ENCODE peak calls at places on chromosomes 13 and 19, in four cellular contexts. M, Z, E and U are unnamed samples. For H3K4me1, the result is how much of the 10 kb centered on the place peaks cover.

GRCh38 chr13:96091932-96092253 is 2.0 kb downstream of the HS6ST3 start:
- DNase-seq in M (no peak), E (no peak), Z (no peak), U (no peak)

GRCh38 chr13:71787461-71787860 is 79.5 kb downstream of the DACH1 start:
- DNase-seq in E (no peak), Z (no peak), M (no peak), U (no peak)

GRCh38 chr13:91482427-91482826 is 84.0 kb downstream of the GPC5 start:
- DNase-seq in M (no peak), Z (no peak), E (peak), U (no peak)

GRCh38 chr13:98525452-98525851 is 51.5 kb downstream of the STK24 start:
- DNase-seq in M (no peak), E (no peak), Z (no peak), U (no peak)

GRCh38 chr19:16587031-16588023 is 15.1 kb upstream of the SLC35E1 start:
- DNase-seq in E (peak), M (peak), Z (no peak), U (no peak)

GRCh38 chr13:25862156-25862555 is 189.7 kb downstream of the SHISA2 start:
- DNase-seq in E (no peak), M (no peak), Z (peak), U (no peak)

GRCh38 chr13:76904507-76904906 is 18.3 kb upstream of the KCTD12 start:
- DNase-seq in E (no peak), Z (no peak), M (no peak), U (no peak)

GRCh38 chr13:66036024-66036614 is 1194.0 kb downstream of the PCDH9 start:
- DNase-seq in M (no peak), Z (no peak), E (peak), U (peak)

GRCh38 chr13:52980695-52981094 is 47.9 kb upstream of the OLFM4 start:
- DNase-seq in Z (peak), E (no peak), M (no peak), U (no peak)

GRCh38 chr13:23656637-23657036 is 86.4 kb downstream of the TNFRSF19 start:
- DNase-seq in E (peak), M (no peak), Z (no peak), U (peak)

GRCh38 chr19:16660763-16661479 is at the start of gene TMEM38A:
- DNase-seq in Z (peak), E (no peak), M (no peak), U (no peak)

GRCh38 chr19:29084266-29084665 is 128.7 kb downstream of the UQCRFS1 start:
- DNase-seq in E (no peak), M (no peak), Z (peak), U (no peak)

GRCh38 chr13:37134411-37135041 is 29.1 kb upstream of the CSNK1A1L start:
- DNase-seq in Z (no peak), E (peak), M (no peak), U (peak)

GRCh38 chr13:51292000-51292550 is 47.4 kb upstream of the SERPINE3 start:
- DNase-seq in E (peak), M (no peak), Z (peak), U (no peak)

GRCh38 chr19:45876411-45877197 is 9.3 kb downstream of the IRF2BP1 start:
- DNase-seq in E (peak), M (no peak), Z (no peak), U (peak)

GRCh38 chr19:42683917-42684513 is 56.3 kb downstream of the PSG3 start:
- DNase-seq in M (no peak), Z (peak), E (peak), U (no peak)

GRCh38 chr13:66673401-66673800 is 556.7 kb downstream of the PCDH9 start:
- DNase-seq in M (no peak), Z (no peak), E (peak), U (no peak)

GRCh38 chr13:42702726-42703125 is 78.7 kb upstream of the FAM216B start:
- DNase-seq in E (peak), Z (no peak), M (no peak), U (no peak)

GRCh38 chr13:75443356-75443958 is 38.5 kb downstream of the TBC1D4 start:
- DNase-seq in E (no peak), Z (no peak), M (no peak), U (no peak)

GRCh38 chr13:51524846-51525566 is 59.3 kb upstream of the WDFY2 start:
- DNase-seq in E (peak), M (no peak), Z (no peak), U (no peak)

GRCh38 chr19:47768604-47769003 is 9.9 kb upstream of the SELENOW start:
- DNase-seq in E (no peak), M (no peak), Z (no peak), U (no peak)

GRCh38 chr13:31675521-31675953 is 63.8 kb upstream of the RXFP2 start:
- DNase-seq in E (peak), M (no peak), Z (no peak), U (no peak)

GRCh38 chr13:39602614-39603366 is at the start of gene LHFPL6:
- DNase-seq in Z (peak), M (no peak), E (peak), U (peak)
- TF ChIP-seq EZH2 in Z (no peak), M (no peak), E (no peak), U (no peak)

DNA sequence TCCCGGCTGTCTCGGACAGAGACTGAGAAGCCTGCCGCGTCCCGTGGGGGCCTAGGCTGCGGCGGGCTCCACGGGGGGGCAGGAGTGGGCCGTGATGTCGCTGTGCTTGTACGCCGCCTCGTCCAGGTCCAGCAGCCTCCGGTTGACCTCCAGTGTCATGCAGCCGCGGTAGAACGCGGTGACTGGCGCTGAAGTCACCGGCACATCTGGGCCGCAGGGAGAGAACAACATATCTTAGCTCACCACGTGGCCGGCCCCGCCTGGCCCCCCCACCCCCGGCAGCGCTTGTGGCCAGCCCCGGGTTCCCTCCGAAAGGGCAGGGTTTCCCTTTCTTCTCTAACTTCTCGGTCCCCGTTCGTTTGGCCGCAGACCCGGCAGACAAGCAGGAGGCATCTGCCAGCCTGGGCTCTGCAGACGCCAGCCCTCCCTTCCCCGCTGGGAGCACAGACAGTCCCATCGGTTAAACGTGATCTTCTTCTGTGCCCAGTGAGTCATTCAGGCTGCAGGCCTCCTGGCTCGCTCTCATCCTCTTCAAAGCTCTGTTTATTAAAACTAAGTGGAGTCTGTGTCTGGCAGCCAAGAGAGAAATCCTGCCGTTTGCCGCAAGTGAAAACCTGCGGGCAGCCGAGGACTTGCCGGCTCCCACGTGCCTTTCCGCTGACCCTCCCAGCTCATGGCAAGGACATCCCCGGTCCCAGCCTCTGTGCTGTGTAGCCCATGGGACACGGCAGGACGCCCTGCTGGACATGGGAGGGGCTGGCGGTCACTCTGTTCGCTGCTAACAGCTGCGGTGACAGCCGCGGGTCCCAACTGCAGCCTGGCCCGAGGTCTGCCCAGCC is 42.8 kb downstream of the GAS6 start:
- DNase-seq in Z (peak), M (peak), E (peak), U (peak)
- H3K4me1 ChIP-seq in Z (under half), M (under half), E (under half), U (under half)

GRCh38 chr19:57063070-57063469 is 56.7 kb upstream of the USP29 start:
- DNase-seq in Z (no peak), E (no peak), M (no peak), U (no peak)
- TF ChIP-seq EZH2 in Z (no peak), E (no peak), M (no peak), U (no peak)

DNA sequence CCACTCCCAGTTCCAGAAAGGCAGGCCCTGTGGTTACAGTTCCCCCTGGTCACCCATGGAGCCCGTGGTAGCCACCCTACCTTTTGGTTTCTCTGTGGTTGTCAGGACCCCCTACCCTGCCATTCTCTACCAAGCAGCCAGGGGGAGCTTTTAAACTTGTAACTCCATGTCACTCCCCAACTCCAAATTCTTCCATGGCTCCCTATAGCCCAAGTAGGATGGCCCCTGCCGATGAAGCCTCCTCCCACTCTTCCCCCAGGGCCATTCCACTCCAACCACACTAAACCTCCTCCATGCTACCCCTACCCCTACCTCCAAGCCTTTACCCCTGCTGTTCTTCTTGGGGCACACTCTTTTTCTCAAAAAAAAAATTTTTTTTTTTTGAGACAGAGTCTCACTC is 2.2 kb downstream of the S1PR2 start:
- DNase-seq in M (no peak), E (peak), Z (peak), U (peak)
- H3K4me1 ChIP-seq in M (under half), E (under half), Z (under half), U (under half)

GRCh38 chr19:5339470-5339949 is 1.1 kb downstream of the PTPRS start:
- DNase-seq in M (no peak), Z (no peak), E (no peak), U (no peak)
- TF ChIP-seq EZH2 in M (no peak), Z (no peak), E (no peak), U (peak)

DNA sequence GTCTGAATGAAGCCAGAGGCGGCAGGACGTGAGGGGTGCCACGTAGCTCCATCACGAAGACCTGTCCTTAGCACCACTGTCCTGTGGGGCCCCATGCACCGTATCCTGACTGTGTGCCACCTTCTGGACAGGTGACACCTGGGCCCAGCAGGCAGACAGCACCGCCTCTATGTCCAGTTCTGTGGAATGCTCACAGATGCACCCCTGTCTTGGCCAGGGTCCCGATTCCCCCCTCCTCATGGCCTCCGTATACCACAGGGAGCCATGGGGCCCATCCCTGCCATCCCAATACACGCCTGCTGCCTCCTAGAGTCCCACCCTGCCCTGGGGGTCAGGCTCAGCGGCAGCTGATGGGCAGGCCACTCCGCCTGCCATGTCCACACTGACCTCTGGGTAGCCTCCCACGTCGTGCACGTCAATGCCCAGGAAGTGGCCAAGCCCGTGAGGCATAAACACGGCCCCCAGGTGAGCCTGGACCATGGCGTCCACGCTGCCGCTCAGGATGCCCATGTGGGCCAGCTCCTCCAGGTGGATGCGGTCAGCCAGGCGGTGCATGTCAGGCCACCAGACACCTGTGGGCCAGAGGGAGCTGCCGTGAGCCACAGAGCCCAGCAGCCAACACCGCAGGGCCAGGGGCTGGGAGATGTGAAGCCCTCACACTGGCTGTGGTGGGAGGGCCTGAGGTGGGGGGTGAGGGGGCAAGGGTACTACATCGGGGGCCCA is 17.6 kb downstream of the CEBPG start:
- DNase-seq in M (no peak), Z (no peak), E (no peak), U (no peak)
- H3K4me1 ChIP-seq in M (under half), Z (under half), E (under half), U (under half)

DNA sequence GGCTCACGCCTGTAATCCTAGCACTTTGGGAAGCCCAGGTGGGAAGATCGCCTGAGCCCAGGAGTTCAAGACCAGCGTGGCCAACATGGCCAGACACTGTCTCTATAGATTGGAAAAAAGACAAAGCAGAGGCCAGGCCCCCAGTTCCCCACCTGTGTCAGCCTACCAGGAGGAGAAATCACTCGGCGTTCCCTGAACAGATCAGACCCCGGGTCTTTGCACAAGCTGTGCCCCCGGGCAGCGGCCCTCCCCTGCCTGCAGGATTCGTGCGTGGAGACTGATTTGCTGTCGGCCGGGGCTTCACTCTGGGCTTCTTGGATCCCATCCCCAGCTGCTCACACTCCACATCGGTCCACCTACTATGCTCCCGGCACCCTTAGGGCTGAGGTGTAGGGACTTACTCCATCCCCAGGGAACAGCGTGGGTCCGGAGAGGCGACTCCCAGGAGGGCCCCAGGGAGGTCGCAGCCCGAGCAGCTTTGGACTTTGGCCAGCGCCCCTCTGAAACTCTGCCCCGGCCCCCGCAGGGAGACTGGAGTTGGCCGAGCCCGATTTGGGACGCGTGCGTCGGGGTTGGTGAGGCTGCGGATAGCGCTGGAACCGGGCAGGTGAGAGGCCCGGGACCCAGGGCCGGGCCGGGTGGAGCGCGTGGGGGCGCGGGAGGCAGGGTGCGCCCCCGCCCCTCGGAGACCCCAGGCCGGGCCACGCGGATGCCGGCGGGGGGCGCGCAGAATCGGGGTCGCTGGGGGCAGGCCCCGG is 515 bp upstream of the EFNA2 start:
- DNase-seq in Z (no peak), M (no peak), E (no peak), U (no peak)
- TF ChIP-seq EZH2 in Z (no peak), M (peak), E (peak), U (peak)

DNA sequence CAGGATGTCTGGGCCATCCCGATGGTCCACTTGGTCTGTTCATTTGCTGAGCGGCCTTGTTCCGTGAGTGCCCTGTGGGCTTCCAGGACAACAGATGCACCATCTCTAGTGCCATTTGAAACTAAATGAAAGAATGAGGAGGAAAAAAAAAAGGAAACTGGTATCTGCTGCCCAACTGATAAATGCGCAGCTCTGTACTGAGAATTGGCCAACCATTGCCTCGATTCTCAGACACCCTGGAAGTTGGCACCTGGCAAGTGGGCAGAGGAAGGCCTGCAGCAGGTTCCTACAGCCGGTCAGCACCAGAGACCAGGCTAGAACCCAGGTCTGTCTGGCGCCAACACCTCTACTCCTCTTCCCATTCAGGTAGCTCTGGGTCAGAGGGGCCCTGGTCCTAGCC is 18.9 kb downstream of the SLC7A1 start:
- DNase-seq in Z (no peak), E (no peak), M (no peak), U (no peak)
- H3K4me1 ChIP-seq in Z (under half), E (under half), M (half or more), U (under half)

GRCh38 chr19:11578342-11579142 is 1.1 kb upstream of the ACP5 start:
- DNase-seq in E (no peak), M (no peak), Z (no peak), U (peak)
- TF ChIP-seq EZH2 in E (no peak), M (no peak), Z (no peak), U (no peak)